ENCODE peak calls at places on chromosomes 4 and X, in nine cellular contexts. P is uterus; C is brain microvascular endothelial cell; G is BE2C; N is Peyer's patch; Q is CD8-positive, alpha-beta T cell; M is fibroblast of lung; R is heart left ventricle; O is naive thymus-derived CD4-positive, alpha-beta T cell. F is an unnamed sample. For H3K27me3, the result is how much of the 10 kb centered on the place peaks cover.

GRCh38 chr4:126604273-126604867 is 1028.4 kb upstream of the INTU start:
- DNase-seq in M (peak), C (peak), O (no peak), Q (no peak), N (no peak), G (peak), P (no peak), R (peak), F (no peak)

GRCh38 chr4:184831153-184831552 is 5.4 kb upstream of the ACSL1 start:
- DNase-seq in N (no peak), G (no peak), M (no peak), O (no peak), P (no peak), C (no peak), R (no peak), Q (no peak), F (no peak)

GRCh38 chr4:126603210-126603609 is 1029.5 kb upstream of the INTU start:
- DNase-seq in O (no peak), P (no peak), M (no peak), N (no peak), R (no peak), C (no peak), G (no peak), Q (no peak), F (no peak)

GRCh38 chrX:45771560-45772340 is 571.1 kb upstream of the DIPK2B start:
- DNase-seq in R (no peak), Q (peak), C (peak), G (no peak), P (no peak), M (peak), N (peak), O (peak), F (no peak)

GRCh38 chr4:24603343-24603742 is 19.0 kb upstream of the DHX15 start:
- DNase-seq in R (peak), N (no peak), G (no peak), M (no peak), O (no peak), C (no peak), Q (no peak), P (no peak), F (no peak)

GRCh38 chr4:156968479-156968984 is 3.1 kb downstream of the PDGFC start:
- DNase-seq in G (peak), O (no peak), Q (no peak), R (no peak), N (no peak), M (peak), P (peak), C (peak), F (peak)

GRCh38 chr4:78870056-78870455 is 69.2 kb downstream of the PAQR3 start:
- DNase-seq in O (no peak), Q (no peak), P (no peak), G (no peak), N (no peak), M (no peak), R (no peak), C (no peak), F (no peak)

GRCh38 chrX:72304877-72305276 is 837 bp downstream of the CITED1 start:
- DNase-seq in M (no peak), C (no peak), P (no peak), R (no peak), Q (no peak), O (no peak), G (no peak), N (no peak), F (no peak)

GRCh38 chrX:113929004-113929403 is 654.9 kb upstream of the HTR2C start:
- DNase-seq in O (no peak), N (no peak), P (no peak), M (peak), C (peak), Q (no peak), R (no peak), G (peak), F (peak)

GRCh38 chr4:47617607-47618006 is 132.5 kb downstream of the ATP10D start:
- DNase-seq in C (no peak), R (no peak), N (no peak), Q (no peak), O (no peak), P (no peak), G (no peak), M (no peak), F (no peak)

GRCh38 chr4:154807042-154807630 is 26.1 kb downstream of the RBM46 start:
- DNase-seq in M (peak), Q (no peak), C (no peak), R (no peak), O (no peak), G (no peak), P (no peak), N (no peak), F (no peak)

GRCh38 chr4:150436598-150437370 is 145.2 kb upstream of the MAB21L2 start:
- DNase-seq in G (no peak), Q (no peak), C (no peak), N (no peak), R (no peak), P (no peak), M (no peak), O (no peak), F (no peak)

GRCh38 chr4:8838296-8838695 is 33.3 kb downstream of the HMX1 start:
- DNase-seq in O (peak), G (no peak), R (no peak), N (peak), M (no peak), Q (no peak), P (no peak), C (no peak), F (no peak)

GRCh38 chrX:109952050-109952449 is 50.9 kb upstream of the TMEM164 start:
- DNase-seq in C (no peak), N (no peak), M (no peak), G (no peak), Q (no peak), R (no peak), P (no peak), O (no peak), F (no peak)

GRCh38 chrX:49291615-49292337 is 11.7 kb upstream of the GAGE10 start:
- DNase-seq in Q (peak), R (no peak), O (peak), N (peak), P (peak), M (peak), G (peak), C (peak), F (peak)

GRCh38 chr4:185820119-185821028 is 8.4 kb upstream of the SORBS2 start:
- DNase-seq in M (no peak), R (no peak), P (no peak), N (no peak), Q (no peak), C (no peak), O (no peak), G (no peak), F (no peak)

GRCh38 chrX:13485167-13485566 is 84.2 kb upstream of the EGFL6 start:
- DNase-seq in Q (no peak), O (no peak), M (no peak), R (no peak), C (no peak), N (no peak), P (no peak), G (no peak), F (no peak)

GRCh38 chrX:140764401-140764919 is 54.9 kb downstream of the LINC00632 start:
- DNase-seq in R (peak), Q (no peak), P (peak), M (peak), N (no peak), C (peak), G (peak), O (no peak), F (no peak)

GRCh38 chrX:44245730-44246129 is 97.7 kb downstream of the EFHC2 start:
- DNase-seq in P (no peak), O (no peak), M (no peak), C (no peak), Q (no peak), G (no peak), R (no peak), N (no peak), F (no peak)

GRCh38 chr4:7901274-7901845 is 38.3 kb downstream of the AFAP1 start:
- DNase-seq in N (no peak), R (no peak), O (no peak), P (no peak), M (no peak), G (peak), Q (no peak), C (no peak), F (no peak)

GRCh38 chrX:132118361-132118760 is 9.5 kb downstream of the FRMD7 start:
- DNase-seq in R (no peak), G (peak), Q (no peak), M (no peak), O (no peak), P (no peak), C (no peak), N (no peak), F (no peak)

GRCh38 chr4:68673143-68673542 is 2.7 kb upstream of the UGT2B15 start:
- DNase-seq in P (no peak), Q (no peak), G (no peak), C (no peak), N (no peak), O (no peak), M (no peak), R (no peak), F (no peak)

GRCh38 chrX:45735571-45735970 is 534.9 kb upstream of the DIPK2B start:
- DNase-seq in Q (no peak), G (no peak), R (no peak), M (no peak), N (no peak), P (no peak), O (no peak), C (no peak), F (no peak)

GRCh38 chrX:119758682-119759332 is 419 bp downstream of the SOWAHD start:
- DNase-seq in C (no peak), N (peak), P (no peak), O (peak), M (no peak), G (peak), R (peak), Q (no peak), F (no peak)

GRCh38 chr4:19382993-19383392 is 868.7 kb upstream of the SLIT2 start:
- DNase-seq in O (no peak), C (no peak), R (no peak), P (no peak), M (peak), G (no peak), Q (no peak), N (no peak), F (no peak)

GRCh38 chrX:43225626-43226328 is 430.3 kb upstream of the MAOA start:
- DNase-seq in O (no peak), R (no peak), Q (no peak), G (no peak), P (no peak), M (no peak), C (no peak), N (no peak), F (no peak)
- H3K27me3 ChIP-seq in O (under half), R (under half), Q (under half), G (under half), P (under half), M (under half), C (under half), N (under half), F (under half)

DNA sequence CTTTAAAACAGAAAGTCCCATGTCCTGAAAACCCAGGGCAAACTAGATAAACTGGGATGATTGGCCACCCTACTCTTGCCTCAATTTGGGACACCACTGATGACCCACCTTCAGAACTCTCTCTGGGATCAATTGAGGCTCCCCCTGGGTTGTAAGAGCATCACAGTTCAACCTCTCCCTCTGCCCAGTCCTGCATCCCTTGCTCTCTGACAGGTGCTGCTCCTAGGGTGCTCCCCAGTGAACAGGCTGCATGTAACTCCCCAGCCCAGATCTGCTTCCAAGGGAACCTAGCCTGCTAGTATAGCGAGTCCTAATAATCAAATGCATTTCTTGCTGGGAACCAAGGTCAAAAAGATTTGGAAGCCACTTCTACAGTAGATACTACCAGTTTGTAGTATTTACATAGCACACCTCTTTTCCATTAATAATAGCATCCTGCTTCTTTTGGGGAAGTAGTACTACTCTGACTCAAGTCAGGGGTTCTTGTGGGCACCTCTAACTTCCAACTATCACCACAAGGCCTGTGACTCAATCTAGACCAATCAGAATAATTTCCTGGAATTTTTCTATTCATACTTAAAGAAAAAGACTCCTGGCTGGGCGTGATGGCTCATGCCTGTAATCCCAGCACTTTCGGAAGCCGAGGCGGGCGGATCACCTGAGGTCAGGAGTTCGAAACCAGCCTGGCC is 42.1 kb upstream of the SPINK2 start:
- DNase-seq in G (no peak), C (no peak), N (no peak), O (no peak), Q (no peak), R (no peak), P (no peak), M (no peak), F (no peak)
- H3K27me3 ChIP-seq in G (under half), C (under half), N (under half), O (under half), Q (under half), R (under half), P (under half), M (under half), F (under half)

GRCh38 chr4:42237010-42237409 is 84.6 kb upstream of the BEND4 start:
- DNase-seq in C (no peak), P (no peak), N (no peak), G (no peak), Q (no peak), O (no peak), R (no peak), M (no peak), F (no peak)
- H3K27me3 ChIP-seq in C (under half), P (under half), N (under half), G (under half), Q (under half), O (under half), R (under half), M (under half), F (under half)

GRCh38 chr4:173546776-173547175 is 16.7 kb upstream of the HAND2 start:
- DNase-seq in M (no peak), R (no peak), N (no peak), P (no peak), C (no peak), O (no peak), G (no peak), Q (no peak), F (no peak)
- H3K27me3 ChIP-seq in M (under half), R (under half), N (under half), P (under half), C (under half), O (under half), G (under half), Q (under half), F (under half)

GRCh38 chrX:11666180-11666579 is 460 bp upstream of the ARHGAP6 start:
- DNase-seq in O (no peak), R (no peak), C (no peak), Q (no peak), M (peak), P (peak), N (no peak), G (no peak), F (no peak)

GRCh38 chrX:11665144-11666040 is at the start of gene ARHGAP6:
- DNase-seq in R (peak), O (no peak), C (peak), M (peak), P (peak), Q (no peak), N (peak), G (no peak), F (no peak)

GRCh38 chrX:11663875-11664210 is 1.9 kb downstream of the ARHGAP6 start:
- DNase-seq in N (no peak), R (no peak), Q (no peak), G (no peak), O (no peak), P (peak), M (peak), C (no peak), F (no peak)

GRCh38 chrX:11667286-11667685 is 1.6 kb upstream of the ARHGAP6 start:
- DNase-seq in N (no peak), O (no peak), Q (no peak), C (no peak), P (no peak), R (no peak), M (no peak), G (no peak), F (peak)

GRCh38 chrX:11664211-11664888 is 1.4 kb downstream of the ARHGAP6 start:
- DNase-seq in G (no peak), C (no peak), P (peak), M (no peak), O (no peak), N (no peak), R (peak), Q (no peak), F (no peak)
- H3K27me3 ChIP-seq in G (under half), C (under half), P (under half), M (under half), O (under half), N (under half), R (under half), Q (under half), F (under half)

DNA sequence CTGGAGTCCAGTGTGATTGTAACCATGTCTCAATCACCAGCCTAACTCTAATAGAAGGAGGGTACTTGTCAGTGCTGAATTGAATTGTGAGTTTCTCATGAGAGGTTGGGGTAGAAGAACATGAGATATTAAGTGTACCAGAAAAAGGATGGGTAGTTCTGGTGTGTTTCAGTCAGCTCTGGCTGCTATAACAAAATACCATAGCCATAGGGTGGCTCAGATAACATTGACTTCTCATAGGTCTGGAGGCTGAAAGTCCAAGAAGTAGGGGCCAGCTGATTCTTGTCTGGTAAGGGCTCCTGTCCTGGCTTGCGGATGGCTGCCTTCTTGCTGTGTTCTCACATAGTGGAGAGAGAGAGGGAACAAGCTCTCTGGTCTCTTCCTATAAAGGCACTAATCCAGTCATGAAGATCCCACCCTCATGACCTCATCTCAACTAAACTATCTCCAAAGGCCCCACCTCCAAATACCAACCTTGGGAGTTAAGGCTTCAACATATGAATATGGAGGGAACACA is 35.6 kb upstream of the STX18 start:
- DNase-seq in M (no peak), C (no peak), P (no peak), N (no peak), O (no peak), R (no peak), Q (no peak), G (no peak), F (no peak)
- H3K27me3 ChIP-seq in M (under half), C (under half), P (under half), N (under half), O (under half), R (under half), Q (under half), G (under half), F (under half)

GRCh38 chr4:13515268-13515667 is 29.0 kb downstream of the NKX3-2 start:
- DNase-seq in O (no peak), P (no peak), Q (no peak), R (no peak), M (no peak), N (no peak), C (no peak), G (no peak), F (no peak)

GRCh38 chr4:13516315-13516860 is 27.9 kb downstream of the NKX3-2 start:
- DNase-seq in R (no peak), N (no peak), C (no peak), M (no peak), Q (no peak), G (no peak), P (no peak), O (no peak), F (no peak)

GRCh38 chr4:13509442-13509841 is 25.3 kb upstream of the RAB28 start:
- DNase-seq in N (no peak), G (no peak), R (no peak), O (no peak), P (no peak), Q (no peak), M (no peak), C (no peak), F (no peak)

GRCh38 chr4:13511101-13511500 is 27.0 kb upstream of the RAB28 start:
- DNase-seq in N (no peak), P (no peak), R (no peak), G (no peak), M (no peak), Q (no peak), O (no peak), C (no peak), F (no peak)

GRCh38 chr4:13514722-13515121 is 29.6 kb downstream of the NKX3-2 start:
- DNase-seq in M (no peak), N (no peak), O (no peak), R (no peak), C (no peak), G (no peak), Q (no peak), P (no peak), F (no peak)
- H3K27me3 ChIP-seq in M (under half), N (under half), O (under half), R (half or more), C (under half), G (half or more), Q (under half), P (under half), F (under half)

F was measured in kidney epithelial cell.